ENCODE peak calls at places on chromosomes 4 and X, in six cellular contexts. One of them, this sample, is unnamed.

GRCh38 chr4:92059615-92060014 is 244.2 kb upstream of the GRID2 start:
- DNase-seq in transverse colon: no peak
- DNase-seq in K562: no peak
- DNase-seq in stimulated activated CD4-positive, alpha-beta T cell treated with anti-CD3 and anti-CD28 coated beads, Interleukin-4, amount 100 ng/mL, for 24 hours: no peak
- DNase-seq in astrocyte of the spinal cord: no peak
- DNase-seq in renal cortical epithelial cell: no peak
- DNase-seq in this sample: no peak

GRCh38 chr4:139978692-139979091 is 175.3 kb downstream of the MAML3 start:
- DNase-seq in transverse colon: no peak
- DNase-seq in K562: no peak
- DNase-seq in stimulated activated CD4-positive, alpha-beta T cell treated with anti-CD3 and anti-CD28 coated beads, Interleukin-4, amount 100 ng/mL, for 24 hours: no peak
- DNase-seq in astrocyte of the spinal cord: no peak
- DNase-seq in renal cortical epithelial cell: no peak
- DNase-seq in this sample: no peak

GRCh38 chrX:14753436-14753835 is 119.4 kb downstream of the FANCB start:
- DNase-seq in transverse colon: no peak
- DNase-seq in K562: no peak
- DNase-seq in stimulated activated CD4-positive, alpha-beta T cell treated with anti-CD3 and anti-CD28 coated beads, Interleukin-4, amount 100 ng/mL, for 24 hours: no peak
- DNase-seq in astrocyte of the spinal cord: no peak
- DNase-seq in renal cortical epithelial cell: no peak
- DNase-seq in this sample: no peak

GRCh38 chrX:100368167-100368566 is 41.9 kb downstream of the PCDH19 start:
- DNase-seq in transverse colon: no peak
- DNase-seq in K562: peak
- DNase-seq in stimulated activated CD4-positive, alpha-beta T cell treated with anti-CD3 and anti-CD28 coated beads, Interleukin-4, amount 100 ng/mL, for 24 hours: no peak
- DNase-seq in astrocyte of the spinal cord: no peak
- DNase-seq in renal cortical epithelial cell: peak
- DNase-seq in this sample: peak

GRCh38 chrX:106999002-106999975 is 723 bp downstream of the MORC4 start:
- DNase-seq in transverse colon: peak
- DNase-seq in K562: peak
- DNase-seq in stimulated activated CD4-positive, alpha-beta T cell treated with anti-CD3 and anti-CD28 coated beads, Interleukin-4, amount 100 ng/mL, for 24 hours: peak
- DNase-seq in astrocyte of the spinal cord: peak
- DNase-seq in renal cortical epithelial cell: peak
- DNase-seq in this sample: peak

GRCh38 chrX:38181357-38181756 is 39.3 kb downstream of the SRPX start:
- DNase-seq in transverse colon: no peak
- DNase-seq in K562: no peak
- DNase-seq in stimulated activated CD4-positive, alpha-beta T cell treated with anti-CD3 and anti-CD28 coated beads, Interleukin-4, amount 100 ng/mL, for 24 hours: no peak
- DNase-seq in astrocyte of the spinal cord: no peak
- DNase-seq in renal cortical epithelial cell: no peak
- DNase-seq in this sample: no peak

GRCh38 chr4:3342182-3342854 is 49.5 kb downstream of the RGS12 start:
- DNase-seq in transverse colon: no peak
- DNase-seq in K562: no peak
- DNase-seq in stimulated activated CD4-positive, alpha-beta T cell treated with anti-CD3 and anti-CD28 coated beads, Interleukin-4, amount 100 ng/mL, for 24 hours: no peak
- DNase-seq in astrocyte of the spinal cord: peak
- DNase-seq in renal cortical epithelial cell: no peak
- DNase-seq in this sample: peak

GRCh38 chr4:136811496-136812077 is 720.7 kb downstream of the PCDH18 start:
- DNase-seq in transverse colon: no peak
- DNase-seq in K562: no peak
- DNase-seq in stimulated activated CD4-positive, alpha-beta T cell treated with anti-CD3 and anti-CD28 coated beads, Interleukin-4, amount 100 ng/mL, for 24 hours: no peak
- DNase-seq in astrocyte of the spinal cord: no peak
- DNase-seq in renal cortical epithelial cell: no peak
- DNase-seq in this sample: no peak

GRCh38 chrX:134294548-134294947 is 57.6 kb downstream of the CCDC160 start:
- DNase-seq in transverse colon: no peak
- DNase-seq in K562: peak
- DNase-seq in stimulated activated CD4-positive, alpha-beta T cell treated with anti-CD3 and anti-CD28 coated beads, Interleukin-4, amount 100 ng/mL, for 24 hours: no peak
- DNase-seq in astrocyte of the spinal cord: peak
- DNase-seq in renal cortical epithelial cell: peak
- DNase-seq in this sample: peak

This sample was measured in RKO.